ENCODE peak calls at places on chromosomes 13 and 19, in six cellular contexts. E is stimulated activated CD8-positive, alpha-beta memory T cell treated with anti-CD3 and anti-CD28 coated beads, Interleukin-4, amount 100 ng/mL, for 1 hour; Y is kidney; H is HAP-1; X is LHCN-M2; S is ELR. F is an unnamed sample.

GRCh38 chr19:1211494-1212234 is 6.1 kb downstream of the STK11 start:
- DNase-seq in X (no peak), E (no peak), S (no peak), H (no peak), Y (peak), F (no peak)

GRCh38 chr19:6473652-6474051 is 7.9 kb downstream of the DENND1C start:
- DNase-seq in Y (no peak), E (no peak), S (no peak), H (no peak), X (no peak), F (no peak)

GRCh38 chr19:50690439-50690838 is 29.2 kb downstream of the SHANK1 start:
- DNase-seq in S (no peak), X (no peak), Y (no peak), H (no peak), E (no peak), F (no peak)

GRCh38 chr13:110944121-110944967 is 29.5 kb upstream of the ANKRD10 start:
- DNase-seq in Y (no peak), E (no peak), S (peak), X (peak), H (no peak), F (peak)

GRCh38 chr19:52039169-52039568 is 9.5 kb downstream of the ZNF432 start:
- DNase-seq in X (no peak), E (no peak), S (no peak), H (no peak), Y (no peak), F (no peak)

GRCh38 chr13:22168437-22168836 is 497.6 kb downstream of the FGF9 start:
- DNase-seq in Y (no peak), X (no peak), S (no peak), E (no peak), H (no peak), F (no peak)

GRCh38 chr19:2110822-2111221 is 14.1 kb downstream of the IZUMO4 start:
- DNase-seq in Y (no peak), H (no peak), E (no peak), X (no peak), S (no peak), F (no peak)

GRCh38 chr13:73138276-73138950 is 79.6 kb downstream of the KLF5 start:
- DNase-seq in X (peak), E (no peak), Y (no peak), S (peak), H (no peak), F (peak)

F was measured in M059J.